ENCODE peak calls at places on chromosomes 7 and 10, in ten cellular contexts. One of them, this sample, is unnamed.

GRCh38 chr7:7861211-7861633 is 107.4 kb upstream of the GLCCI1 start:
- DNase-seq in cerebellar nuclear complex: no peak
- DNase-seq in GM12878: no peak
- DNase-seq in endothelial cell of umbilical vein: peak; percentile 96
- DNase-seq in tibial artery: no peak
- DNase-seq in LoVo: peak; percentile 39
- DNase-seq in stimulated activated CD8-positive, alpha-beta memory T cell treated with anti-CD3 and anti-CD28 coated beads, Interleukin-7, amount 100 ng/mL, for 1 hour: no peak
- DNase-seq in AG10803: peak; percentile 38
- DNase-seq in memory B cell: no peak
- DNase-seq in GF-D8: no peak
- DNase-seq in this sample: no peak

GRCh38 chr10:47261556-47261955 is 38.4 kb upstream of the GDF10 start:
- DNase-seq in stimulated activated CD8-positive, alpha-beta memory T cell treated with anti-CD3 and anti-CD28 coated beads, Interleukin-7, amount 100 ng/mL, for 1 hour: no peak
- DNase-seq in GM12878: no peak
- DNase-seq in cerebellar nuclear complex: no peak
- DNase-seq in memory B cell: no peak
- DNase-seq in tibial artery: no peak
- DNase-seq in GF-D8: no peak
- DNase-seq in endothelial cell of umbilical vein: no peak
- DNase-seq in AG10803: no peak
- DNase-seq in LoVo: no peak
- DNase-seq in this sample: no peak

GRCh38 chr10:83518779-83519178 is 620.5 kb upstream of the GHITM start:
- DNase-seq in LoVo: no peak
- DNase-seq in cerebellar nuclear complex: no peak
- DNase-seq in endothelial cell of umbilical vein: no peak
- DNase-seq in AG10803: no peak
- DNase-seq in stimulated activated CD8-positive, alpha-beta memory T cell treated with anti-CD3 and anti-CD28 coated beads, Interleukin-7, amount 100 ng/mL, for 1 hour: no peak
- DNase-seq in memory B cell: no peak
- DNase-seq in GM12878: no peak
- DNase-seq in GF-D8: no peak
- DNase-seq in tibial artery: no peak
- DNase-seq in this sample: no peak

GRCh38 chr10:77603529-77603927 is 34.1 kb downstream of the KCNMA1 start:
- DNase-seq in AG10803: peak; percentile 12
- DNase-seq in GF-D8: no peak
- DNase-seq in cerebellar nuclear complex: no peak
- DNase-seq in endothelial cell of umbilical vein: peak; percentile 10
- DNase-seq in memory B cell: no peak
- DNase-seq in stimulated activated CD8-positive, alpha-beta memory T cell treated with anti-CD3 and anti-CD28 coated beads, Interleukin-7, amount 100 ng/mL, for 1 hour: no peak
- DNase-seq in tibial artery: no peak
- DNase-seq in LoVo: no peak
- DNase-seq in GM12878: no peak
- DNase-seq in this sample: no peak

GRCh38 chr7:97851725-97852124 is 20.5 kb downstream of the ASNS start:
- DNase-seq in GF-D8: no peak
- DNase-seq in GM12878: no peak
- DNase-seq in LoVo: no peak
- DNase-seq in AG10803: peak; percentile 84
- DNase-seq in memory B cell: no peak
- DNase-seq in tibial artery: no peak
- DNase-seq in endothelial cell of umbilical vein: no peak
- DNase-seq in cerebellar nuclear complex: no peak
- DNase-seq in stimulated activated CD8-positive, alpha-beta memory T cell treated with anti-CD3 and anti-CD28 coated beads, Interleukin-7, amount 100 ng/mL, for 1 hour: no peak
- DNase-seq in this sample: no peak

GRCh38 chr7:64863969-64864368 is 39.1 kb upstream of the ZNF273 start:
- DNase-seq in GM12878: no peak
- DNase-seq in tibial artery: no peak
- DNase-seq in memory B cell: no peak
- DNase-seq in cerebellar nuclear complex: no peak
- DNase-seq in stimulated activated CD8-positive, alpha-beta memory T cell treated with anti-CD3 and anti-CD28 coated beads, Interleukin-7, amount 100 ng/mL, for 1 hour: no peak
- DNase-seq in endothelial cell of umbilical vein: no peak
- DNase-seq in GF-D8: no peak
- DNase-seq in AG10803: no peak
- DNase-seq in LoVo: no peak
- DNase-seq in this sample: no peak

GRCh38 chr7:73986158-73986631 is 41.8 kb upstream of the ELN start:
- DNase-seq in GM12878: no peak
- DNase-seq in LoVo: no peak
- DNase-seq in stimulated activated CD8-positive, alpha-beta memory T cell treated with anti-CD3 and anti-CD28 coated beads, Interleukin-7, amount 100 ng/mL, for 1 hour: no peak
- DNase-seq in AG10803: no peak
- DNase-seq in endothelial cell of umbilical vein: no peak
- DNase-seq in cerebellar nuclear complex: no peak
- DNase-seq in memory B cell: no peak
- DNase-seq in GF-D8: no peak
- DNase-seq in tibial artery: peak; percentile 59
- DNase-seq in this sample: no peak

GRCh38 chr10:125152646-125153368 is 7.6 kb downstream of the CTBP2 start:
- DNase-seq in tibial artery: peak; percentile 65
- DNase-seq in stimulated activated CD8-positive, alpha-beta memory T cell treated with anti-CD3 and anti-CD28 coated beads, Interleukin-7, amount 100 ng/mL, for 1 hour: no peak
- DNase-seq in endothelial cell of umbilical vein: peak; percentile 65
- DNase-seq in GF-D8: no peak
- DNase-seq in GM12878: no peak
- DNase-seq in LoVo: no peak
- DNase-seq in cerebellar nuclear complex: peak; percentile 78
- DNase-seq in memory B cell: no peak
- DNase-seq in AG10803: peak; percentile 37
- DNase-seq in this sample: no peak

GRCh38 chr10:14945097-14945496 is 8.8 kb downstream of the DCLRE1C start:
- DNase-seq in memory B cell: no peak
- DNase-seq in GM12878: no peak
- DNase-seq in endothelial cell of umbilical vein: no peak
- DNase-seq in GF-D8: no peak
- DNase-seq in cerebellar nuclear complex: no peak
- DNase-seq in stimulated activated CD8-positive, alpha-beta memory T cell treated with anti-CD3 and anti-CD28 coated beads, Interleukin-7, amount 100 ng/mL, for 1 hour: no peak
- DNase-seq in AG10803: peak; percentile 12
- DNase-seq in LoVo: no peak
- DNase-seq in tibial artery: no peak
- DNase-seq in this sample: no peak

GRCh38 chr10:50272531-50272930 is 21.2 kb upstream of the ASAH2 start:
- DNase-seq in memory B cell: no peak
- DNase-seq in AG10803: no peak
- DNase-seq in GF-D8: no peak
- DNase-seq in GM12878: no peak
- DNase-seq in tibial artery: no peak
- DNase-seq in LoVo: no peak
- DNase-seq in stimulated activated CD8-positive, alpha-beta memory T cell treated with anti-CD3 and anti-CD28 coated beads, Interleukin-7, amount 100 ng/mL, for 1 hour: no peak
- DNase-seq in cerebellar nuclear complex: no peak
- DNase-seq in endothelial cell of umbilical vein: no peak
- DNase-seq in this sample: no peak

GRCh38 chr7:24834150-24834798 is 77.0 kb upstream of the GSDME start:
- DNase-seq in cerebellar nuclear complex: no peak
- DNase-seq in GF-D8: no peak
- DNase-seq in memory B cell: peak; percentile 38
- DNase-seq in LoVo: no peak
- DNase-seq in endothelial cell of umbilical vein: no peak
- DNase-seq in AG10803: no peak
- DNase-seq in stimulated activated CD8-positive, alpha-beta memory T cell treated with anti-CD3 and anti-CD28 coated beads, Interleukin-7, amount 100 ng/mL, for 1 hour: no peak
- DNase-seq in GM12878: no peak
- DNase-seq in tibial artery: peak; percentile 35
- DNase-seq in this sample: no peak

GRCh38 chr7:24069751-24070150 is 214.2 kb upstream of the NPY start:
- DNase-seq in memory B cell: no peak
- DNase-seq in GM12878: no peak
- DNase-seq in tibial artery: no peak
- DNase-seq in AG10803: no peak
- DNase-seq in endothelial cell of umbilical vein: no peak
- DNase-seq in LoVo: no peak
- DNase-seq in stimulated activated CD8-positive, alpha-beta memory T cell treated with anti-CD3 and anti-CD28 coated beads, Interleukin-7, amount 100 ng/mL, for 1 hour: no peak
- DNase-seq in cerebellar nuclear complex: no peak
- DNase-seq in GF-D8: no peak
- DNase-seq in this sample: no peak

GRCh38 chr10:103758294-103758681 is 97.1 kb downstream of the SH3PXD2A start:
- DNase-seq in cerebellar nuclear complex: no peak
- DNase-seq in tibial artery: no peak
- DNase-seq in GM12878: no peak
- DNase-seq in LoVo: no peak
- DNase-seq in endothelial cell of umbilical vein: peak; percentile 44
- DNase-seq in memory B cell: no peak
- DNase-seq in AG10803: peak; percentile 48
- DNase-seq in GF-D8: no peak
- DNase-seq in stimulated activated CD8-positive, alpha-beta memory T cell treated with anti-CD3 and anti-CD28 coated beads, Interleukin-7, amount 100 ng/mL, for 1 hour: no peak
- DNase-seq in this sample: no peak

GRCh38 chr10:35432781-35433338 is 96.6 kb downstream of the CCNY start:
- DNase-seq in cerebellar nuclear complex: no peak
- DNase-seq in tibial artery: no peak
- DNase-seq in endothelial cell of umbilical vein: no peak
- DNase-seq in GF-D8: no peak
- DNase-seq in stimulated activated CD8-positive, alpha-beta memory T cell treated with anti-CD3 and anti-CD28 coated beads, Interleukin-7, amount 100 ng/mL, for 1 hour: no peak
- DNase-seq in AG10803: no peak
- DNase-seq in LoVo: no peak
- DNase-seq in memory B cell: no peak
- DNase-seq in GM12878: no peak
- DNase-seq in this sample: no peak

GRCh38 chr7:128710391-128710930 is 28.7 kb upstream of the CALU start:
- DNase-seq in endothelial cell of umbilical vein: no peak
- DNase-seq in cerebellar nuclear complex: no peak
- DNase-seq in GF-D8: no peak
- DNase-seq in LoVo: no peak
- DNase-seq in AG10803: peak; percentile 59
- DNase-seq in stimulated activated CD8-positive, alpha-beta memory T cell treated with anti-CD3 and anti-CD28 coated beads, Interleukin-7, amount 100 ng/mL, for 1 hour: no peak
- DNase-seq in GM12878: no peak
- DNase-seq in memory B cell: no peak
- DNase-seq in tibial artery: no peak
- DNase-seq in this sample: no peak

GRCh38 chr10:53827261-53827660 is 973.8 kb downstream of the PCDH15 start:
- DNase-seq in cerebellar nuclear complex: no peak
- DNase-seq in memory B cell: no peak
- DNase-seq in GF-D8: no peak
- DNase-seq in GM12878: no peak
- DNase-seq in endothelial cell of umbilical vein: no peak
- DNase-seq in LoVo: no peak
- DNase-seq in AG10803: no peak
- DNase-seq in tibial artery: no peak
- DNase-seq in stimulated activated CD8-positive, alpha-beta memory T cell treated with anti-CD3 and anti-CD28 coated beads, Interleukin-7, amount 100 ng/mL, for 1 hour: no peak
- DNase-seq in this sample: no peak

GRCh38 chr10:86446987-86447386 is 74.6 kb downstream of the WAPL start:
- DNase-seq in tibial artery: no peak
- DNase-seq in LoVo: no peak
- DNase-seq in stimulated activated CD8-positive, alpha-beta memory T cell treated with anti-CD3 and anti-CD28 coated beads, Interleukin-7, amount 100 ng/mL, for 1 hour: no peak
- DNase-seq in memory B cell: no peak
- DNase-seq in cerebellar nuclear complex: no peak
- DNase-seq in GM12878: no peak
- DNase-seq in AG10803: no peak
- DNase-seq in endothelial cell of umbilical vein: no peak
- DNase-seq in GF-D8: no peak
- DNase-seq in this sample: no peak

GRCh38 chr10:47261121-47261520 is 38.9 kb upstream of the GDF10 start:
- DNase-seq in tibial artery: no peak
- DNase-seq in endothelial cell of umbilical vein: no peak
- DNase-seq in stimulated activated CD8-positive, alpha-beta memory T cell treated with anti-CD3 and anti-CD28 coated beads, Interleukin-7, amount 100 ng/mL, for 1 hour: no peak
- DNase-seq in GM12878: peak; percentile 82
- DNase-seq in AG10803: no peak
- DNase-seq in cerebellar nuclear complex: no peak
- DNase-seq in LoVo: no peak
- DNase-seq in GF-D8: no peak
- DNase-seq in memory B cell: peak; percentile 54
- DNase-seq in this sample: no peak

GRCh38 chr10:67827811-67828210 is 10.2 kb downstream of the DNAJC12 start:
- DNase-seq in LoVo: no peak
- DNase-seq in GM12878: no peak
- DNase-seq in GF-D8: no peak
- DNase-seq in endothelial cell of umbilical vein: no peak
- DNase-seq in memory B cell: no peak
- DNase-seq in cerebellar nuclear complex: no peak
- DNase-seq in tibial artery: no peak
- DNase-seq in stimulated activated CD8-positive, alpha-beta memory T cell treated with anti-CD3 and anti-CD28 coated beads, Interleukin-7, amount 100 ng/mL, for 1 hour: no peak
- DNase-seq in AG10803: no peak
- DNase-seq in this sample: no peak

GRCh38 chr7:126840869-126841268 is 411.9 kb downstream of the GRM8 start:
- DNase-seq in memory B cell: no peak
- DNase-seq in LoVo: no peak
- DNase-seq in GF-D8: no peak
- DNase-seq in tibial artery: no peak
- DNase-seq in endothelial cell of umbilical vein: no peak
- DNase-seq in cerebellar nuclear complex: no peak
- DNase-seq in GM12878: no peak
- DNase-seq in stimulated activated CD8-positive, alpha-beta memory T cell treated with anti-CD3 and anti-CD28 coated beads, Interleukin-7, amount 100 ng/mL, for 1 hour: no peak
- DNase-seq in AG10803: no peak
- DNase-seq in this sample: no peak

GRCh38 chr10:93334901-93335312 is 147.2 kb downstream of the MYOF start:
- DNase-seq in tibial artery: no peak
- DNase-seq in cerebellar nuclear complex: no peak
- DNase-seq in AG10803: peak; percentile 62
- DNase-seq in LoVo: no peak
- DNase-seq in GM12878: no peak
- DNase-seq in stimulated activated CD8-positive, alpha-beta memory T cell treated with anti-CD3 and anti-CD28 coated beads, Interleukin-7, amount 100 ng/mL, for 1 hour: no peak
- DNase-seq in GF-D8: no peak
- DNase-seq in memory B cell: no peak
- DNase-seq in endothelial cell of umbilical vein: no peak
- DNase-seq in this sample: no peak

GRCh38 chr10:55214608-55215007 is 413.6 kb upstream of the PCDH15 start:
- DNase-seq in cerebellar nuclear complex: no peak
- DNase-seq in stimulated activated CD8-positive, alpha-beta memory T cell treated with anti-CD3 and anti-CD28 coated beads, Interleukin-7, amount 100 ng/mL, for 1 hour: no peak
- DNase-seq in AG10803: no peak
- DNase-seq in GF-D8: no peak
- DNase-seq in GM12878: no peak
- DNase-seq in tibial artery: no peak
- DNase-seq in memory B cell: no peak
- DNase-seq in endothelial cell of umbilical vein: no peak
- DNase-seq in LoVo: no peak
- DNase-seq in this sample: no peak

This sample was measured in activated CD4-positive, CD25-positive, alpha-beta regulatory T cell.